ENCODE peak calls at places on chromosomes 6 and 20, in four cellular contexts. C, Z, B and I are unnamed samples.

GRCh38 chr6:15945593-15946159 is 183.2 kb upstream of the MYLIP start:
- DNase-seq in C (no peak), Z (no peak), B (no peak), I (no peak)

GRCh38 chr6:29845405-29846006 is 17.9 kb downstream of the HLA-G start:
- DNase-seq in C (no peak), Z (no peak), B (peak; percentile 84), I (no peak)

GRCh38 chr20:49583669-49584417 is 15.9 kb upstream of the PTGIS start:
- DNase-seq in C (peak; percentile 86), Z (no peak), B (no peak), I (no peak)

GRCh38 chr6:157625764-157626163 is 197.3 kb upstream of the SNX9 start:
- DNase-seq in C (no peak), Z (no peak), B (no peak), I (no peak)

GRCh38 chr6:39452306-39452705 is 129.8 kb upstream of the KCNK16 start:
- DNase-seq in C (no peak), Z (no peak), B (no peak), I (no peak)

GRCh38 chr6:218153-219018 is 73.9 kb upstream of the DUSP22 start:
- DNase-seq in C (no peak), Z (no peak), B (no peak), I (no peak)

GRCh38 chr6:35046862-35047261 is 94.3 kb downstream of the TCP11 start:
- DNase-seq in C (no peak), Z (no peak), B (no peak), I (no peak)

GRCh38 chr6:44630125-44631028 is 242.9 kb downstream of the CDC5L start:
- DNase-seq in C (no peak), Z (peak; percentile 78), B (peak; percentile 42), I (peak; percentile 60)

GRCh38 chr6:5997420-5998093 is 9.2 kb downstream of the NRN1 start:
- DNase-seq in C (peak; percentile 46), Z (peak; percentile 56), B (no peak), I (peak; percentile 61)

GRCh38 chr20:49810491-49811190 is 2.0 kb upstream of the SLC9A8 start:
- DNase-seq in C (no peak), Z (no peak), B (no peak), I (no peak)

GRCh38 chr6:104095661-104096416 is 763.9 kb downstream of the HACE1 start:
- DNase-seq in C (no peak), Z (no peak), B (no peak), I (no peak)

GRCh38 chr6:122770835-122771601 is 8.5 kb upstream of the FABP7 start:
- DNase-seq in C (no peak), Z (no peak), B (no peak), I (no peak)

GRCh38 chr6:119142051-119142450 is 63.6 kb upstream of the FAM184A start:
- DNase-seq in C (no peak), Z (no peak), B (no peak), I (no peak)

GRCh38 chr6:146127447-146128215 is 98.8 kb downstream of the GRM1 start:
- DNase-seq in C (no peak), Z (no peak), B (no peak), I (no peak)

GRCh38 chr6:31075528-31075927 is 36.8 kb downstream of the C6orf15 start:
- DNase-seq in C (no peak), Z (no peak), B (no peak), I (no peak)

GRCh38 chr6:44035621-44036020 is 91.6 kb downstream of the MRPL14 start:
- DNase-seq in C (no peak), Z (no peak), B (no peak), I (no peak)

GRCh38 chr6:147135211-147135672 is 69.0 kb upstream of the STXBP5 start:
- DNase-seq in C (peak; percentile 24), Z (no peak), B (no peak), I (no peak)

GRCh38 chr6:168192195-168192900 is 113.3 kb upstream of the FRMD1 start:
- DNase-seq in C (no peak), Z (no peak), B (no peak), I (no peak)

GRCh38 chr6:15290962-15291704 is 45.3 kb downstream of the JARID2 start:
- DNase-seq in C (no peak), Z (no peak), B (no peak), I (no peak)

GRCh38 chr20:31633339-31633914 is 4.3 kb upstream of the COX4I2 start:
- DNase-seq in C (peak; percentile 46), Z (no peak), B (no peak), I (no peak)

GRCh38 chr20:55582498-55582897 is 422.8 kb downstream of the CBLN4 start:
- DNase-seq in C (no peak), Z (no peak), B (no peak), I (no peak)

GRCh38 chr20:60057866-60058807 is 99.9 kb downstream of the CDH26 start:
- DNase-seq in C (peak; percentile 61), Z (peak; percentile 34), B (no peak), I (no peak)

GRCh38 chr20:23928788-23929187 is 49.2 kb upstream of the CST5 start:
- DNase-seq in C (no peak), Z (no peak), B (no peak), I (no peak)

GRCh38 chr20:35839891-35840290 is 68.1 kb downstream of the PHF20 start:
- DNase-seq in C (no peak), Z (no peak), B (no peak), I (no peak)

GRCh38 chr6:90274481-90275030 is 22.1 kb downstream of the BACH2 start:
- DNase-seq in C (no peak), Z (no peak), B (no peak), I (no peak)

GRCh38 chr6:37242429-37243052 is 15.0 kb upstream of the TBC1D22B start:
- DNase-seq in C (peak; percentile 42), Z (no peak), B (peak; percentile 82), I (no peak)

GRCh38 chr6:10269814-10270472 is 144.9 kb downstream of the TFAP2A start:
- DNase-seq in C (no peak), Z (no peak), B (no peak), I (no peak)

GRCh38 chr6:21396313-21396712 is 197.2 kb upstream of the SOX4 start:
- DNase-seq in C (no peak), Z (no peak), B (no peak), I (no peak)

GRCh38 chr6:99425647-99426453 is 742 bp upstream of the PNISR start:
- DNase-seq in C (peak; percentile 90), Z (peak; percentile 93), B (peak; percentile 86), I (peak; percentile 66)

GRCh38 chr6:85747093-85747492 is 104.4 kb upstream of the SYNCRIP start:
- DNase-seq in C (no peak), Z (no peak), B (no peak), I (no peak)

GRCh38 chr20:45910670-45911485 is 1.1 kb downstream of the PLTP start:
- DNase-seq in C (peak; percentile 97), Z (peak; percentile 100), B (peak; percentile 96), I (peak; percentile 98)

GRCh38 chr20:34311118-34312023 is 8.2 kb upstream of the AHCY start:
- DNase-seq in C (no peak), Z (peak; percentile 69), B (no peak), I (peak; percentile 41)

GRCh38 chr6:167678102-167679101 is 148.3 kb upstream of the AFDN start:
- DNase-seq in C (peak; percentile 61), Z (peak; percentile 79), B (no peak), I (peak; percentile 73)

GRCh38 chr6:157985378-157986155 is 3.9 kb downstream of the SYNJ2 start:
- DNase-seq in C (no peak), Z (no peak), B (no peak), I (no peak)

GRCh38 chr6:157106487-157106886 is 216.8 kb downstream of the TMEM242 start:
- DNase-seq in C (no peak), Z (no peak), B (peak; percentile 29), I (no peak)

GRCh38 chr6:169862464-169863148 is 111.2 kb downstream of the ERMARD start:
- DNase-seq in C (no peak), Z (no peak), B (no peak), I (no peak)

GRCh38 chr20:14055127-14055742 is 59.9 kb downstream of the MACROD2 start:
- DNase-seq in C (no peak), Z (no peak), B (peak; percentile 48), I (peak; percentile 41)

GRCh38 chr6:40160826-40161225 is 226.6 kb upstream of the MOCS1 start:
- DNase-seq in C (no peak), Z (no peak), B (no peak), I (no peak)

GRCh38 chr20:63234693-63235398 is 859 bp upstream of the BIRC7 start:
- DNase-seq in C (no peak), Z (peak; percentile 82), B (no peak), I (peak; percentile 58)
- TF ChIP-seq CTCF in C (no peak), Z (peak; percentile 51), B (no peak), I (peak; percentile 54)

GRCh38 chr6:4512101-4512500 is 264.1 kb upstream of the CDYL start:
- DNase-seq in C (no peak), Z (no peak), B (no peak), I (no peak)
- TF ChIP-seq CTCF in C (no peak), Z (no peak), B (no peak), I (no peak)

GRCh38 chr6:41901882-41902519 is 6.8 kb upstream of the USP49 start:
- DNase-seq in C (no peak), Z (peak; percentile 46), B (no peak), I (peak; percentile 52)
- TF ChIP-seq CTCF in C (no peak), Z (no peak), B (no peak), I (peak; percentile 31)

DNA sequence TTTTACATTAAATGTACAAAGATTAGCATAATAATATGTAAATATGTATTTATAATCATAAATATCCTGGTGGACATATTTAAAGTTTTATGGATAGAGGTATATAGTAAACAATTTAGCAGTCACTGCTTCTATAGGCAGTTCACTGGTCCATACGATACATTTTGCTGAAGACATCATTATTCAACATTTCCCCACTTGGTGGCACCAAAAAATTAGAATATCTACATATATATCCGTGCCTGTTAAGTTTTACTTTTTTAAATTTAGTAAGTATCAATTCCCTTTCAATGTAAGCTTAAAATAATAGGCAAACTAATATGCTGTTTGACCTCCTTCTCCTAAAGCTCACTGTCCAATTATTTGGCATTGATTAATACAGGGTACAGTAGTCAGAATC is 64.2 kb downstream of the LMBRD1 start:
- DNase-seq in C (no peak), Z (no peak), B (no peak), I (no peak)
- TF ChIP-seq CTCF in C (no peak), Z (no peak), B (no peak), I (no peak)

GRCh38 chr6:19452495-19452894 is 384.7 kb upstream of the ID4 start:
- DNase-seq in C (no peak), Z (peak; percentile 21), B (no peak), I (no peak)
- TF ChIP-seq CTCF in C (no peak), Z (no peak), B (no peak), I (no peak)